ENCODE peak calls at places on chromosome 16, in six cellular contexts. N is mesothelial cell of epicardium, D is GM23338, Q is body of pancreas, T is fibroblast of lung, O is type B pancreatic cell. F is an unnamed sample.

GRCh38 chr16:83810906-83811305 is 3.1 kb downstream of the HSBP1 start:
- DNase-seq in T (no peak), N (no peak), Q (no peak), O (no peak), D (no peak), F (no peak)

GRCh38 chr16:49623501-49624266 is 232.2 kb downstream of the ZNF423 start:
- DNase-seq in T (no peak), O (peak), N (peak), D (no peak), Q (no peak), F (no peak)

GRCh38 chr16:78490847-78491246 is 391.4 kb downstream of the WWOX start:
- DNase-seq in D (no peak), Q (no peak), O (no peak), T (no peak), N (no peak), F (no peak)

GRCh38 chr16:7013990-7014389 is 318.7 kb upstream of the RBFOX1 start:
- DNase-seq in T (peak), N (no peak), O (no peak), Q (no peak), D (peak), F (no peak)

GRCh38 chr16:932831-933330 is 37.9 kb downstream of the LMF1 start:
- DNase-seq in Q (no peak), T (no peak), N (no peak), O (no peak), D (no peak), F (no peak)

GRCh38 chr16:87266846-87267245 is 50.3 kb downstream of the C16orf95 start:
- DNase-seq in T (no peak), O (no peak), N (no peak), D (no peak), Q (no peak), F (no peak)

GRCh38 chr16:22161999-22162657 is at the start of gene SDR42E2:
- DNase-seq in N (no peak), O (no peak), T (no peak), Q (peak), D (peak), F (no peak)

GRCh38 chr16:66427871-66428681 is 981 bp downstream of the BEAN1 start:
- DNase-seq in Q (no peak), T (no peak), O (no peak), N (peak), D (peak), F (no peak)

GRCh38 chr16:24846548-24847357 is 990 bp downstream of the SLC5A11 start:
- DNase-seq in D (no peak), T (no peak), Q (no peak), O (no peak), N (no peak), F (no peak)

GRCh38 chr16:89560413-89561194 is at the start of gene RPL13:
- DNase-seq in O (peak), T (peak), D (peak), N (peak), Q (peak), F (peak)

GRCh38 chr16:89422527-89422904 is 67.8 kb downstream of the ANKRD11 start:
- DNase-seq in T (no peak), Q (no peak), O (no peak), D (no peak), N (no peak), F (peak)

GRCh38 chr16:81708459-81709368 is 70.4 kb upstream of the PLCG2 start:
- DNase-seq in O (no peak), Q (peak), D (no peak), T (no peak), N (no peak), F (no peak)

GRCh38 chr16:80932725-80933124 is 74.0 kb downstream of the CMC2 start:
- DNase-seq in D (peak), O (no peak), N (no peak), Q (peak), T (peak), F (no peak)

GRCh38 chr16:4309833-4310266 is 6.0 kb upstream of the GLIS2 start:
- DNase-seq in T (peak), O (no peak), N (no peak), Q (peak), D (peak), F (peak)

GRCh38 chr16:90048347-90048722 is 28.8 kb downstream of the PRDM7 start:
- DNase-seq in D (no peak), Q (no peak), T (no peak), N (no peak), O (no peak), F (no peak)

GRCh38 chr16:30902070-30902972 is 5.9 kb downstream of the CTF1 start:
- DNase-seq in O (peak), D (peak), Q (peak), T (peak), N (peak), F (peak)

GRCh38 chr16:22813223-22813945 is 578 bp upstream of the HS3ST2 start:
- DNase-seq in Q (peak), N (peak), T (peak), D (peak), O (peak), F (no peak)

GRCh38 chr16:19140392-19140791 is 26.6 kb downstream of the ITPRIPL2 start:
- DNase-seq in O (no peak), N (no peak), D (no peak), T (no peak), Q (no peak), F (no peak)

GRCh38 chr16:81879625-81880024 is 100.5 kb downstream of the PLCG2 start:
- DNase-seq in T (no peak), Q (no peak), O (no peak), D (peak), N (no peak), F (no peak)

GRCh38 chr16:85245307-85246172 is 133.3 kb upstream of the CIBAR2 start:
- DNase-seq in N (peak), T (peak), D (peak), O (no peak), Q (peak), F (peak)

GRCh38 chr16:4640572-4641305 is 16.1 kb downstream of the MGRN1 start:
- DNase-seq in T (no peak), N (no peak), Q (no peak), O (no peak), D (no peak), F (no peak)

GRCh38 chr16:1537763-1538289 is 4.4 kb downstream of the TMEM204 start:
- DNase-seq in T (no peak), D (no peak), O (no peak), Q (no peak), N (no peak), F (no peak)

GRCh38 chr16:10228779-10229178 is 46.6 kb upstream of the GRIN2A start:
- DNase-seq in Q (no peak), O (no peak), N (no peak), D (no peak), T (no peak), F (no peak)

GRCh38 chr16:84334482-84334881 is 33.9 kb upstream of the ATP2C2 start:
- DNase-seq in D (no peak), O (no peak), Q (no peak), N (no peak), T (no peak), F (no peak)

GRCh38 chr16:84785843-84786538 is 33.8 kb upstream of the CRISPLD2 start:
- DNase-seq in Q (peak), T (peak), N (peak), O (no peak), D (no peak), F (no peak)

GRCh38 chr16:87255866-87256265 is 61.3 kb downstream of the C16orf95 start:
- DNase-seq in T (no peak), O (no peak), N (no peak), Q (no peak), D (no peak), F (no peak)

GRCh38 chr16:23072084-23072599 is 77.1 kb downstream of the USP31 start:
- DNase-seq in T (peak), N (no peak), Q (peak), D (no peak), O (no peak), F (no peak)

GRCh38 chr16:83113317-83113716 is 486.5 kb downstream of the CDH13 start:
- DNase-seq in N (no peak), D (peak), T (peak), O (no peak), Q (peak), F (no peak)

GRCh38 chr16:85486256-85486915 is 126.7 kb upstream of the GSE1 start:
- DNase-seq in O (no peak), T (no peak), D (no peak), N (no peak), Q (peak), F (no peak)

GRCh38 chr16:86961133-86961720 is 356.0 kb downstream of the C16orf95 start:
- DNase-seq in N (no peak), Q (no peak), T (peak), D (no peak), O (no peak), F (no peak)

GRCh38 chr16:19210175-19210924 is 42.3 kb downstream of the SYT17 start:
- DNase-seq in N (no peak), Q (no peak), O (no peak), D (no peak), T (peak), F (no peak)

GRCh38 chr16:82119405-82119804 is 50.6 kb downstream of the MPHOSPH6 start:
- DNase-seq in T (no peak), N (no peak), O (no peak), Q (no peak), D (no peak), F (no peak)

GRCh38 chr16:85979605-85980004 is 80.6 kb downstream of the IRF8 start:
- DNase-seq in D (no peak), Q (no peak), N (no peak), O (no peak), T (no peak), F (no peak)

GRCh38 chr16:69187387-69187890 is 475 bp downstream of the SNTB2 start:
- DNase-seq in D (peak), O (peak), Q (peak), N (peak), T (no peak), F (peak)

DNA sequence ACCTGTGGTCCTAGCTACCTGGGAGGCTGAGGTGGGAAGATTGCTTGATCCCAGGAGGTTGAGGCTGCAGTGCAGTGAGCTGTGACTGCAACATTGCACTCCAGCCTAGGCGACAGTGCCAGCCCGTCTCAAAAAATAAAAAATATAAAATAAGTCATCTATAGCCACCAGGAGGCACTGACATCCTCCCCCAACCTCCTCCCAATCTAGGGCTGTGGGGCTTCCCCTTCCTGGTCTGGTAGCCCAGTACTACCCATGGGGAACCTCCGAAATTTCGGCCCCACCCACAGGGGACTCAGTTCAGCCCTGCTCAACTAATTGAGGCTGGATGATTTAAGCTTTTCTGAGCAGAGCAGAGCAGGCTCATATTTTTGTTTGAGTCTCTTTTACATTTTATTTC is 3.2 kb downstream of the ZSCAN10 start:
- DNase-seq in Q (peak), D (peak), N (no peak), T (no peak), O (no peak), F (peak)
- TF ChIP-seq CTCF in Q (no peak), D (peak), N (no peak), T (peak), O (peak), F (peak)

DNA sequence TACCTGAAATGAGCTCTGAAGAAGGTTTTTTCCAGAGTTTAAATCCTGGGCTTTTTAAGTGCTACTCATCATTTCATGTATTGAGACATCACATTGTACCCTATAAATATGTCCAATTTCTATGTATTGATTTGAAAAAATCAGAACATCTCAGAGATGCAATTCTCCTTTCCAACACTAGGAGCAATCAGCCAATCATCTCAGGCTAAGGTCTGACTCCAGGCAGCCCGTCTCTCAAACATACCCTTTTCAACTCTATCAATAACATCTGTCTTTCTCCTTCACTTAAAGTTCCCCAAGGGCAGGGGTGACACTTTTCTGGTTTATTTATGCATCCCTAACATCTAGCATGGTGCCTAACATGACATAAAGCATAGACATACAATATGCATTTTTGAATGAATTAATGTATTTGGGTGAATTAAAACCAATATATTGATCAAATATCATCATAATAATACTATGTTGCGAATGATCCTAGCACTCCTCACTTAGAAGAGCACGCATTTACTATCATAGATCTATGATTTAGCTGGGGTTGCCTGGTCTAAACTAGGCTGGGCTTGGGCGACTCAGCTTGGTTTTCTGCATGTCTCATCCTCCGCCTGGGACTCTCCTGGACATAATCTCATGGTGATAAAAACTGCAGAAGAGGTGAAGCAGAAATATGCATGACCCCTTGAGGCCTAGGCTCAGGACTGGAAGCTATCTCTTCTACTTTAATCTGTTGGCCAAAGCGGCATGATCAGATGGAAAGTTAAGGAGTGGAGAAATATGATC is 5.2 kb upstream of the CDH11 start:
- DNase-seq in T (no peak), N (no peak), D (peak), Q (no peak), O (no peak), F (no peak)
- TF ChIP-seq CTCF in T (peak), N (peak), D (peak), Q (no peak), O (peak), F (peak)

GRCh38 chr16:74973304-74973703 is 11.6 kb downstream of the WDR59 start:
- DNase-seq in T (no peak), D (no peak), N (no peak), Q (no peak), O (no peak), F (no peak)
- TF ChIP-seq CTCF in T (no peak), D (no peak), N (no peak), Q (no peak), O (peak), F (no peak)

GRCh38 chr16:13305019-13305755 is 403.8 kb downstream of the SHISA9 start:
- DNase-seq in T (no peak), N (no peak), D (no peak), Q (no peak), O (no peak), F (no peak)

GRCh38 chr16:13298676-13299075 is 397.3 kb downstream of the SHISA9 start:
- DNase-seq in O (no peak), D (peak), N (no peak), T (no peak), Q (no peak), F (no peak)

GRCh38 chr16:13296206-13296605 is 394.8 kb downstream of the SHISA9 start:
- DNase-seq in N (no peak), T (no peak), D (no peak), Q (no peak), O (no peak), F (no peak)

GRCh38 chr16:13300066-13300465 is 398.7 kb downstream of the SHISA9 start:
- DNase-seq in O (no peak), T (no peak), Q (no peak), N (no peak), D (no peak), F (no peak)
- TF ChIP-seq CTCF in O (no peak), T (no peak), Q (no peak), N (no peak), D (no peak), F (no peak)

GRCh38 chr16:11851301-11852091 is at the start of gene RSL1D1:
- DNase-seq in N (peak), T (peak), D (peak), Q (peak), O (peak), F (peak)
- TF ChIP-seq CTCF in N (no peak), T (no peak), D (no peak), Q (no peak), O (no peak), F (no peak)

GRCh38 chr16:70331091-70331490 is 15.6 kb upstream of the DDX19A start:
- DNase-seq in O (no peak), N (no peak), T (no peak), Q (no peak), D (no peak), F (no peak)

DNA sequence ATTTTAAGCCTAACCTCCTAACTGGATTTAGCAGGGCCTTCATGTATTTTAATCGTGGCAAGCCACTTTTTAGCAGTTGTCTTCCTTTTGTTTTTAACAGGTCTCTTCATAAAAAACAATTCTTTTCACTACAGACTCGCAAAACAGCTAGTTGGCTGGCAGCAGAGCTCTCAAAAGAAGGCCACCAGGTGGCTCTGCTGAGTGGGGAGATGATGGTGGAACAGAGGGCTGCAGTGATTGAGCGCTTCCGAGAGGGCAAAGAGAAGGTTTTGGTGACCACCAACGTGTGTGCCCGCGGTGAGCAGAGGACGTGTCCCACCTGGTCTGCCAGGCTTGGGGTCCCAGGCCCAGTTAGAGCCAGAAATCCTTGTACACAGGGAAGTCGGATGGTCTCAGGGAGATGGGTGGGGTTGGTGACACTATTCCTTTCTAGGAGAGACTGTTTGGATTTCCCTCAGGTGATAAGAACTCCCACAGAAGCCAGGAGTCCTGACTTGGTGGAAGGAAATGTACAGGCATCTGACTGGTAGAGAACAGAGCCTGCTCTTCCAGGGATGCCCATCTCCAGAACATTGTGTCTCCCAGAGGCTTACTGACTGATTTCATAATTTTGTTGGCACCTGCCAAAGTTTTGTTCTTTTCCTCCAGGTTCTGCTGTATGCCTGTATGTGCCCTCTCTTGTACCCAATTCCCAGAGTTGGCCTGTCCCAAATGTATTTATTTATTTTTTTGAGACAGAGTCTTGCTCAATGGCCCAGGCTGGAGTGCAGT is 14.9 kb upstream of the DDX19A start:
- DNase-seq in Q (no peak), N (peak), D (peak), O (no peak), T (peak), F (no peak)
- TF ChIP-seq CTCF in Q (peak), N (peak), D (peak), O (peak), T (peak), F (peak)

GRCh38 chr16:67579686-67580085 is 17.4 kb downstream of the CTCF start:
- DNase-seq in T (no peak), N (no peak), Q (no peak), D (no peak), O (no peak), F (no peak)
- TF ChIP-seq CTCF in T (no peak), N (no peak), Q (no peak), D (no peak), O (no peak), F (no peak)

GRCh38 chr16:73058221-73058615 is 10.3 kb upstream of the ZFHX3 start:
- DNase-seq in N (peak), Q (peak), D (peak), O (no peak), T (no peak), F (peak)

GRCh38 chr16:73056911-73057310 is 9.0 kb upstream of the ZFHX3 start:
- DNase-seq in O (no peak), Q (no peak), D (peak), T (peak), N (no peak), F (no peak)

GRCh38 chr16:73056383-73056782 is 8.5 kb upstream of the ZFHX3 start:
- DNase-seq in D (peak), Q (no peak), N (no peak), O (no peak), T (no peak), F (no peak)

GRCh38 chr16:73058616-73059409 is 10.9 kb upstream of the ZFHX3 start:
- DNase-seq in Q (peak), D (peak), T (peak), O (peak), N (no peak), F (no peak)

GRCh38 chr16:73057369-73058210 is 9.7 kb upstream of the ZFHX3 start:
- DNase-seq in O (no peak), T (no peak), D (peak), Q (no peak), N (no peak), F (no peak)
- TF ChIP-seq CTCF in O (peak), T (no peak), D (no peak), Q (no peak), N (no peak), F (no peak)

GRCh38 chr16:88360999-88361398 is 21.8 kb upstream of the ZNF469 start:
- DNase-seq in O (no peak), N (no peak), D (no peak), Q (no peak), T (no peak), F (no peak)
- TF ChIP-seq CTCF in O (no peak), N (no peak), D (no peak), Q (no peak), T (no peak), F (no peak)

F was measured in natural killer cell.